ENCODE peak calls at places on chromosome 18, in four cellular contexts. F is GM20000, Q is tibial artery, Y is IMR-90. S is an unnamed sample.

GRCh38 chr18:23585007-23585871 is 1.1 kb downstream of the NPC1 start:
- DNase-seq in F (peak), Q (no peak), Y (no peak), S (peak)

GRCh38 chr18:3281456-3282400 is 19.8 kb downstream of the MYL12B start:
- DNase-seq in Q (no peak), F (peak), Y (peak), S (peak)

GRCh38 chr18:24704921-24705620 is 244.6 kb downstream of the HRH4 start:
- DNase-seq in Y (peak), F (no peak), Q (no peak), S (no peak)

GRCh38 chr18:34787931-34788532 is 77.9 kb downstream of the DTNA start:
- DNase-seq in F (peak), Y (peak), Q (no peak), S (peak)

GRCh38 chr18:3194947-3195612 is 24.7 kb downstream of the MYOM1 start:
- DNase-seq in Y (no peak), F (no peak), Q (no peak), S (no peak)

GRCh38 chr18:77702686-77703085 is 453.0 kb downstream of the GALR1 start:
- DNase-seq in F (no peak), Y (peak), Q (no peak), S (no peak)

GRCh38 chr18:76416935-76417334 is 78.1 kb downstream of the ZNF516 start:
- DNase-seq in Q (no peak), Y (peak), F (no peak), S (no peak)

GRCh38 chr18:73316513-73316912 is 448.7 kb upstream of the NETO1 start:
- DNase-seq in F (no peak), Y (peak), Q (no peak), S (no peak)

GRCh38 chr18:40293311-40293710 is 1661.7 kb upstream of the PIK3C3 start:
- DNase-seq in Q (no peak), F (no peak), Y (no peak), S (no peak)

GRCh38 chr18:77481541-77481940 is 231.9 kb downstream of the GALR1 start:
- DNase-seq in Y (no peak), Q (no peak), F (no peak), S (no peak)

GRCh38 chr18:9916067-9916684 is 2.4 kb downstream of the VAPA start:
- DNase-seq in Q (no peak), Y (peak), F (no peak), S (no peak)

GRCh38 chr18:64167408-64167807 is 18.5 kb upstream of the LINC00305 start:
- DNase-seq in F (no peak), Q (no peak), Y (no peak), S (no peak)

GRCh38 chr18:28116461-28116860 is 60.5 kb downstream of the CDH2 start:
- DNase-seq in Q (no peak), Y (no peak), F (no peak), S (no peak)

GRCh38 chr18:39661856-39662366 is 2096.3 kb upstream of the CELF4 start:
- DNase-seq in Y (no peak), F (no peak), Q (no peak), S (no peak)

GRCh38 chr18:48632676-48633257 is 93.9 kb downstream of the CTIF start:
- DNase-seq in F (no peak), Y (no peak), Q (no peak), S (no peak)

GRCh38 chr18:44799422-44800421 is 119.0 kb downstream of the SETBP1 start:
- DNase-seq in Q (no peak), F (peak), Y (no peak), S (no peak)

DNA sequence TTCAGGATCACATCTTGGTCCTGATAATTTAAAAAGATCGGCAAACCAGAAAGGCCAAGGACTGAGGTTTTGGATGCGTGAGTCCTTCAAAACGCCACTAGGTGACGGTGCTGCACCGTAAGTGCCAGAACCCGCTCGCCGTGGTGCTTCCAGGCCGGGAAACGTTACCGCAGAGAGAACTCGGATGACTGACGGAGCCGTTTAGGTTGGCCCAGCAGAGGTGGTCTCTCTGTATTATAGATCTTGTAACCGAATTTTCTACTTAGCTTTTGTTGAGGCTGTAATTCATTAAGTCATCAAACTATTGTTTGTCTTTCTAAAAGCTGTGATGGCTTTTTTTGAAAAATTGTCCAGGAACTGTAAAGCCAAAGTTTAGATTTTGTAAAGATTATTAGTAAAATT is 39.8 kb upstream of the ADCYAP1 start:
- DNase-seq in F (peak), Y (peak), Q (peak), S (peak)
- TF ChIP-seq CTCF in F (peak), Y (peak), Q (peak), S (peak)

DNA sequence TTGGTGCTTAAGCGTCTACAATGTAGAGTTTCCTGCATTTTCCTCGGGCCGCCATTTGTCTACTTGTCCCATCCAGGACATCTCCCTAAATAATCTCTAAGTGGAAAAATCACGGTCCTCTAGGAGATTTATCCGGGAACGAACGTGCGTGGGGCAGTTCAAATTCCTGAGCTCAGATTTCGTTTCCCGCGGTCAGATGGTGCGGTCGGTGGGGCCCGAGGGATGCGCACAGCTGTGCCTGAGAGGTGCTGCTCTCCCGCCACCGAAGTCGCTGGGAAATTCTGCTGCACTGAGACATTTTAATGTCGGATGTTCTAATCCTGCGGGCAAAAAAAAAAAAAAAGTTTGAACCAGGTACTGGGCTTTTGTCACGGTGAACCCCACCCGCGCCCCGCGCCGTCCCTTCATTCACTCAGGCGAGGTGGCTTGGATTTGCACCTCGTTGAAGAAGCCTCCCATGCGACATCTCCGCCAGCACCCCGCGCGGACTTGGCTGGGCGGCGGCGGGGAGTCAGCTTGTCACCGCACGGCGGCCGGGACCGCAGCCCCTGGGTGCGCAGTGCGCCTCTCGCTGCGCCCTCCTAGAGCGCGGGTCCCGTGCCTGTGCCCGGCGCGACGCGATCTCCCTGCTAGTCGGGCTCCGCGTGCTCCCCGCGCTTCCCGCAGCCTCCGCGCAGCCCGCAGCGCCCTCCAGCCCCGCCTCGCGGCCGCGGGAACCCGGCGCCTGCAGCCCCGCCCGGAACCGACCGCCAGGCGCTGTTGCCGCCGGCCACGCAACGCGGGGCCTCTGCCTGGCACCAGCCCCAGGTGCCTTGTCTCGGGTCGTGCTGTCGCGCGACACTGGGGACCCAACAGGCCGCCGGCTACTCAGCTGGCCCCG is 192.0 kb upstream of the TCF4 start:
- DNase-seq in Q (no peak), F (peak), Y (peak), S (peak)
- TF ChIP-seq CTCF in Q (peak), F (no peak), Y (peak), S (no peak)

GRCh38 chr18:12328179-12328823 is 20.3 kb downstream of the TUBB6 start:
- DNase-seq in F (no peak), Y (no peak), Q (no peak), S (no peak)
- TF ChIP-seq CTCF in F (no peak), Y (no peak), Q (no peak), S (no peak)

GRCh38 chr18:8882632-8883408 is 177.5 kb downstream of the MTCL1 start:
- DNase-seq in F (no peak), Q (no peak), Y (no peak), S (no peak)
- TF ChIP-seq CTCF in F (no peak), Q (no peak), Y (no peak), S (no peak)

GRCh38 chr18:46481847-46482245 is 175.2 kb downstream of the LOXHD1 start:
- DNase-seq in Y (no peak), F (no peak), Q (no peak), S (no peak)

GRCh38 chr18:46480187-46480586 is 176.8 kb downstream of the LOXHD1 start:
- DNase-seq in F (no peak), Y (no peak), Q (no peak), S (no peak)

GRCh38 chr18:46482831-46483230 is 174.2 kb downstream of the LOXHD1 start:
- DNase-seq in F (no peak), Y (no peak), Q (no peak), S (no peak)

GRCh38 chr18:46478796-46479195 is 178.2 kb downstream of the LOXHD1 start:
- DNase-seq in F (no peak), Y (no peak), Q (no peak), S (no peak)

DNA sequence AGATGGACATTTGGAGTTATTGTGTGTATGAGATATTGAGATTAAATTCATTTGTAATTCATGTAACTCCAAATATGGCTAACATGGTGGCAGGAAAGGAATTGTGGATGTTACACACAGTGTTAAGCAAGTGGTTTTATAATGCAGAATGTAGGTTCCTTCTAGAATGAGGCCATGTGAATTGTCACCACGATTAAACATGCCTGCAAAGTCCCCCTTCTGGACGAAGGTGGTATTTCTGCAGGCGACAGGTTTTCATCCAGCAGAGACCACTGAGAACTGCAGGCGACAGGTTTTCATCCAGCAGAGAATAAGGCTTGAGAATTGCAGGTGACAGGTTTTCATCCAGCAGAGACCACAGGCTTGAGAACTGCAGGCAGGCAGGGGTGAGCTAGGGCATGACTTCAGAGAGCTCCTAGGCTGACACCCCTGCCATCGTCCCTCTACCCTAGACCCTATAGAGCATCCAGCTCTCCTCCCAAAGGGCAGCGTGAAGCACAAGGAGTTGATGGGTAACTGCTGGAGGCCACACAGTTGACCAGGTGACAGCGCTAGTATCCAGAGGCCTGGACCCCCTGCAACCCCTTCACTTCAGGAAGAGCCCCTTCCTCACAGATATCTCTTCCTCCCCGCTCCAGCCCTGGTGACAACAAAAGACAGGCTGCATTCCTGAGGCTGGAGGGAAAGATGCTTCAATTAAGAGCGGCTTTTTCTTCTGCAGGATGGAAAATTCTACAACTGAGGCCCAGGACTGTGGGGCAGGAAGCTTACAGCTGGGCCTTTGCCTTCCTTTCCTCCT is 175.8 kb downstream of the LOXHD1 start:
- DNase-seq in F (peak), Q (no peak), Y (peak), S (peak)
- TF ChIP-seq CTCF in F (no peak), Q (peak), Y (peak), S (peak)

DNA sequence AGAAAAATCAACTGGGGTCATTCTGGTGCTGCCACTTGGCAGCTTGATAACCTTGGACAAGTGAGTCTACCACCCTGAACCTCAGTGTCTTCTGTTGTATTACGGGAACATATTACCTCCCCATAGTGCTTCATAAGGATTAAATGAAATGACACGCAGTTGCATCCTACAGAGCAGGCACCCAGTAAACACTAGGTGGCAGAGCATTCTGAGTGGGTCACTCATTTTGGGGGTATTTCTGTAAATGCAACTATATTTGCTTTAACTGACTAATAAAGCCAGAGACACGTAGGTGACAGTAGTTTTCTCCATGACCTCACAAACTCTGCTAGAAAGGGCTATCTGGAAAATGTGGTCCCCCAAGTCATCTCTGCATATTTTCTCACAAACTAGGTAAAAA is 4.7 kb downstream of the CD226 start:
- DNase-seq in Y (no peak), F (no peak), Q (no peak), S (no peak)
- TF ChIP-seq CTCF in Y (peak), F (no peak), Q (no peak), S (peak)

GRCh38 chr18:36419188-36419912 is 121.8 kb downstream of the FHOD3 start:
- DNase-seq in Q (no peak), Y (peak), F (no peak), S (no peak)

GRCh38 chr18:36415606-36416005 is 118.1 kb downstream of the FHOD3 start:
- DNase-seq in Y (no peak), F (no peak), Q (no peak), S (no peak)

GRCh38 chr18:36424741-36425142 is 127.2 kb downstream of the FHOD3 start:
- DNase-seq in Y (no peak), F (no peak), Q (no peak), S (no peak)

GRCh38 chr18:36420826-36421225 is 123.3 kb downstream of the FHOD3 start:
- DNase-seq in Y (no peak), Q (no peak), F (no peak), S (no peak)

GRCh38 chr18:36419913-36420531 is 122.5 kb downstream of the FHOD3 start:
- DNase-seq in F (no peak), Q (no peak), Y (peak), S (no peak)
- TF ChIP-seq CTCF in F (no peak), Q (no peak), Y (no peak), S (no peak)

DNA sequence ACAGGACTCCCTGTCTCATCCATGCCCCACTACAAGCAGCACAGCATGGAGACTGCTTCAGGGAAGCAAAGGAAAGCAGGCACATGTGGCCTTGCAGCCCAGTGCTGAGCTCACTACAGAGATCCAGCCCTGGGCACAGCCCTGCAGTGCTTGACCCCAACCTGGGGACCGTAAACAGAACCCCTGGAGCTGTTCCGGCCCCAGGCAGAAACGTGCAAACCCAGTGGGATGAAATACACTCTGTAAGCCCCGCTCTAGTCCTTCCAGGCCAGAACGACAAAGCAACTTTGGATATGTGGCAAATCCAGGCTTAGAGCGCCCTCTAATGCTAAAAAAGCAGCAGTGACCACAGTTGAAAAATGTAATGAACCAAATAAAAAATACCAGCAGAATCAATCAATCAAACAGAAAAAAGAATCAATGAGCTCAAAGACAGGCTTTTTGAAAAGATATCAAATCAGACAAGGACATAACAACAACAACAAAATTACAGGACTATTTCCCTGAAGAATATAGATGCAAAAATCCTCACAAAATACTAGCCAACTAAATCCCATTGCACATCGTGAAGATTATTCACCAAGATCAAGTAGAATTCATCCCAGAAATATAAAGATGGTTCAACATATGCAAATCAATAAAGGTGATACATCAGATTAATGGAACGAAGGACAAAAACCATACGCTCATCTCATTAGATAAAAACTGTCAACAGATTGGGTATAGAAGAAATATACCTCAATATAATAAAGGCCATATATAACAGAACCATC is 45.6 kb downstream of the ZNF519 start:
- DNase-seq in F (peak), Q (no peak), Y (peak), S (peak)
- TF ChIP-seq CTCF in F (peak), Q (no peak), Y (peak), S (peak)